ENCODE peak calls at places on chromosome 9, in four cellular contexts. J is Peyer's patch, L is HFF-Myc, K is lower lobe of right lung. P is an unnamed sample.

GRCh38 chr9:28270156-28270555 is 696.9 kb upstream of the C9orf72 start:
- DNase-seq in J (no peak), L (no peak), K (no peak), P (no peak)

GRCh38 chr9:32004431-32005076 is 379.9 kb upstream of the ACO1 start:
- DNase-seq in J (no peak), L (no peak), K (no peak), P (no peak)

GRCh38 chr9:28056006-28056405 is 482.7 kb upstream of the C9orf72 start:
- DNase-seq in J (no peak), L (peak), K (no peak), P (no peak)

GRCh38 chr9:121682201-121682600 is 30.8 kb downstream of the DAB2IP start:
- DNase-seq in J (no peak), L (no peak), K (no peak), P (peak)

GRCh38 chr9:95533996-95534680 is 17.4 kb upstream of the PTCH1 start:
- DNase-seq in J (no peak), L (no peak), K (no peak), P (no peak)

GRCh38 chr9:132350861-132351315 is 3.9 kb downstream of the SETX start:
- DNase-seq in J (no peak), L (no peak), K (no peak), P (no peak)

GRCh38 chr9:137913132-137913531 is 35.5 kb downstream of the CACNA1B start:
- DNase-seq in J (no peak), L (no peak), K (no peak), P (no peak)

GRCh38 chr9:137428841-137429545 is 5.8 kb downstream of the NOXA1 start:
- DNase-seq in J (no peak), L (no peak), K (peak), P (no peak)

GRCh38 chr9:15139467-15139866 is 167.5 kb downstream of the TTC39B start:
- DNase-seq in J (no peak), L (no peak), K (no peak), P (no peak)

GRCh38 chr9:119074017-119074416 is 295.2 kb downstream of the BRINP1 start:
- DNase-seq in J (no peak), L (no peak), K (no peak), P (no peak)

GRCh38 chr9:13209498-13209897 is 70.0 kb downstream of the MPDZ start:
- DNase-seq in J (no peak), L (no peak), K (no peak), P (no peak)

GRCh38 chr9:112939418-112939817 is 48.7 kb upstream of the SLC46A2 start:
- DNase-seq in J (no peak), L (no peak), K (no peak), P (no peak)

GRCh38 chr9:126703330-126704156 is 89.8 kb downstream of the LMX1B start:
- DNase-seq in J (peak), L (no peak), K (peak), P (no peak)

GRCh38 chr9:129649726-129650679 is 8.1 kb upstream of the ASB6 start:
- DNase-seq in J (no peak), L (peak), K (no peak), P (no peak)

GRCh38 chr9:93298498-93299417 is 114.8 kb downstream of the WNK2 start:
- DNase-seq in J (peak), L (no peak), K (peak), P (no peak)

GRCh38 chr9:85528142-85528541 is 213.6 kb downstream of the AGTPBP1 start:
- DNase-seq in J (no peak), L (no peak), K (no peak), P (no peak)

GRCh38 chr9:136024286-136024685 is 63.1 kb upstream of the UBAC1 start:
- DNase-seq in J (no peak), L (no peak), K (no peak), P (no peak)

GRCh38 chr9:126411225-126411947 is 84.8 kb downstream of the MVB12B start:
- DNase-seq in J (no peak), L (no peak), K (no peak), P (no peak)

GRCh38 chr9:130981761-130982147 is 27.2 kb upstream of the LAMC3 start:
- DNase-seq in J (no peak), L (no peak), K (no peak), P (no peak)

GRCh38 chr9:114394523-114395193 is 6.9 kb upstream of the AKNA start:
- DNase-seq in J (no peak), L (no peak), K (no peak), P (no peak)

GRCh38 chr9:129109504-129109903 is 1.1 kb downstream of the CRAT start:
- DNase-seq in J (peak), L (no peak), K (no peak), P (no peak)